ENCODE peak calls at places on chromosomes 6 and 20, in six cellular contexts. One of them, this sample, is unnamed.
A peak's percentile ranks its signal among the peaks of the same experiment; 100 is the strongest.

GRCh38 chr6:128350416-128351254 is 169.8 kb downstream of the PTPRK start:
- DNase-seq in K562: no peak
- DNase-seq in GM12891: no peak
- DNase-seq in GM12878: no peak
- DNase-seq in H1: no peak
- DNase-seq in HepG2: peak; percentile 65
- DNase-seq in this sample: no peak

GRCh38 chr6:148509789-148510581 is 167.3 kb downstream of the SASH1 start:
- DNase-seq in H1: no peak
- DNase-seq in GM12891: no peak
- DNase-seq in HepG2: no peak
- DNase-seq in K562: no peak
- DNase-seq in GM12878: no peak
- DNase-seq in this sample: no peak

GRCh38 chr6:52620055-52620905 is 43.4 kb upstream of the TRAM2 start:
- DNase-seq in H1: no peak
- DNase-seq in GM12891: no peak
- DNase-seq in K562: no peak
- DNase-seq in HepG2: no peak
- DNase-seq in GM12878: no peak
- DNase-seq in this sample: no peak

GRCh38 chr20:36644032-36644712 is 1.8 kb downstream of the SLA2 start:
- DNase-seq in GM12878: no peak
- DNase-seq in H1: no peak
- DNase-seq in GM12891: no peak
- DNase-seq in HepG2: no peak
- DNase-seq in K562: no peak
- DNase-seq in this sample: no peak

GRCh38 chr6:166998256-166999144 is 697 bp upstream of the CEP43 start:
- DNase-seq in HepG2: no peak
- DNase-seq in GM12891: no peak
- DNase-seq in K562: peak; percentile 40
- DNase-seq in H1: no peak
- DNase-seq in GM12878: no peak
- DNase-seq in this sample: no peak

GRCh38 chr6:39335780-39336541 is 13.5 kb upstream of the KCNK16 start:
- DNase-seq in HepG2: no peak
- DNase-seq in H1: no peak
- DNase-seq in K562: no peak
- DNase-seq in GM12891: no peak
- DNase-seq in GM12878: no peak
- DNase-seq in this sample: no peak

GRCh38 chr6:7920425-7920824 is 9.8 kb upstream of the TXNDC5 start:
- DNase-seq in GM12891: no peak
- DNase-seq in H1: no peak
- DNase-seq in HepG2: no peak
- DNase-seq in K562: no peak
- DNase-seq in GM12878: no peak
- DNase-seq in this sample: no peak

GRCh38 chr20:52405417-52405816 is 213.8 kb upstream of the ZFP64 start:
- DNase-seq in HepG2: no peak
- DNase-seq in H1: no peak
- DNase-seq in K562: no peak
- DNase-seq in GM12878: no peak
- DNase-seq in GM12891: no peak
- DNase-seq in this sample: no peak

GRCh38 chr6:152068622-152069261 is 261.3 kb downstream of the ESR1 start:
- DNase-seq in GM12891: no peak
- DNase-seq in H1: no peak
- DNase-seq in HepG2: no peak
- DNase-seq in K562: no peak
- DNase-seq in GM12878: no peak
- DNase-seq in this sample: no peak

GRCh38 chr6:31659649-31660223 is 842 bp downstream of the C6orf47 start:
- DNase-seq in GM12891: no peak
- DNase-seq in GM12878: no peak
- DNase-seq in H1: no peak
- DNase-seq in HepG2: no peak
- DNase-seq in K562: no peak
- DNase-seq in this sample: no peak

GRCh38 chr6:148720371-148720770 is 26.5 kb upstream of the UST start:
- DNase-seq in GM12878: no peak
- DNase-seq in HepG2: no peak
- DNase-seq in H1: no peak
- DNase-seq in K562: no peak
- DNase-seq in GM12891: no peak
- DNase-seq in this sample: no peak

GRCh38 chr6:34233867-34234266 is 2.8 kb upstream of the HMGA1 start:
- DNase-seq in H1: no peak
- DNase-seq in K562: peak; percentile 4
- DNase-seq in GM12878: no peak
- DNase-seq in HepG2: no peak
- DNase-seq in GM12891: no peak
- DNase-seq in this sample: no peak

GRCh38 chr6:62202078-62202477 is 83.9 kb downstream of the KHDRBS2 start:
- DNase-seq in K562: no peak
- DNase-seq in GM12878: no peak
- DNase-seq in GM12891: no peak
- DNase-seq in H1: no peak
- DNase-seq in HepG2: no peak
- DNase-seq in this sample: no peak

GRCh38 chr6:10030942-10031537 is 383.8 kb downstream of the TFAP2A start:
- DNase-seq in H1: no peak
- DNase-seq in GM12878: no peak
- DNase-seq in GM12891: no peak
- DNase-seq in K562: peak; percentile 40
- DNase-seq in HepG2: peak; percentile 32
- DNase-seq in this sample: no peak

GRCh38 chr6:16844183-16844582 is 82.9 kb upstream of the ATXN1 start:
- DNase-seq in K562: no peak
- DNase-seq in HepG2: no peak
- DNase-seq in H1: no peak
- DNase-seq in GM12878: no peak
- DNase-seq in GM12891: no peak
- DNase-seq in this sample: no peak

GRCh38 chr6:131029661-131030297 is 33.3 kb downstream of the EPB41L2 start:
- DNase-seq in GM12891: no peak
- DNase-seq in H1: no peak
- DNase-seq in GM12878: peak; percentile 34
- DNase-seq in K562: no peak
- DNase-seq in HepG2: no peak
- DNase-seq in this sample: no peak

GRCh38 chr20:29873946-29874345 is 1383.5 kb upstream of the DEFB115 start:
- DNase-seq in HepG2: no peak
- DNase-seq in H1: peak; percentile 31
- DNase-seq in GM12891: no peak
- DNase-seq in GM12878: no peak
- DNase-seq in K562: no peak
- DNase-seq in this sample: no peak

GRCh38 chr6:14887181-14887580 is 358.7 kb upstream of the JARID2 start:
- DNase-seq in H1: no peak
- DNase-seq in GM12878: no peak
- DNase-seq in HepG2: no peak
- DNase-seq in K562: no peak
- DNase-seq in GM12891: no peak
- DNase-seq in this sample: no peak

GRCh38 chr6:50655848-50656453 is 57.4 kb upstream of the TFAP2D start:
- DNase-seq in K562: peak; percentile 44
- DNase-seq in H1: no peak
- DNase-seq in HepG2: peak; percentile 16
- DNase-seq in GM12891: peak; percentile 1
- DNase-seq in GM12878: no peak
- DNase-seq in this sample: no peak

DNA sequence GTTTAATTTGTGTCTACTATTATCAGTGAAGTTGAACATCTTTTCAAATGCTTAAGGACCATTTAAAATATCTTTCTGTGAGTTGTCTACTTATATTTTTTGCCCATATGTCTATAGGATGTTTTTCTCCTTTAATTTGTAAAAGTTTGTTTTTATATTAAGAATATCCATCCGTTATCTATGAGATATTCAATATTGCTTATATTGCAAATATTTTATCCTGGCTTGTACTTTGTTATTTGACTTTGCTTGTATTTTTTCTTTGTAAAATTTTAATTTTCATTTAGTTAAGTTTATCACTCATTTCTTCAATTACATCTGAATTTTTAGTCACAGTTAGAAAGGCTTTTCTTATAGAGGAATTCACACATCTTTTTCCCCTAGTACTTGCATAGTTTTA is 117.0 kb upstream of the MLIP start:
- DNase-seq in HepG2: no peak
- DNase-seq in GM12878: no peak
- DNase-seq in GM12891: no peak
- DNase-seq in K562: no peak
- DNase-seq in H1: no peak
- DNase-seq in this sample: no peak
- TF ChIP-seq TAF1 in HepG2: no peak
- TF ChIP-seq TAF1 in GM12878: no peak
- TF ChIP-seq TAF1 in GM12891: no peak
- TF ChIP-seq TAF1 in K562: no peak
- TF ChIP-seq TAF1 in H1: no peak
- TF ChIP-seq TAF1 in this sample: no peak

DNA sequence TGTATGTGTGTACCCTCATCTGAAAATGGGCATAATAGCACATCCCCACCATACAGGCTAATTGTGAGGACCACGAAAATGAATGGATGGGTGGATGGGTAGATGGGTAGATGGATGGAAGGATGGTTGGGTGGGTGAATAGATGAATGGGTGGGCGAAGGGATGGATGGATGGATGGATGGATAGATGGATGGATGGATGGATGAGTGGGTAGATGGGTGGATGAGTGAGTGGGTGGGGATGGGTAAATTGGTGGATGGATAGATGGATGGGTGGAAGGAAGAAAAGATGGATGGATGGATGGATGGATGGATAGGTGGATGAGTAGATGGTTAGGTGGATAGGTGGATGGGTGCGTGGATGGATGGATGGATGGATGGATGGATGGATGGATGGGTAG is 19.7 kb downstream of the RIPOR3 start:
- DNase-seq in GM12891: no peak
- DNase-seq in H1: no peak
- DNase-seq in K562: no peak
- DNase-seq in HepG2: no peak
- DNase-seq in GM12878: no peak
- DNase-seq in this sample: no peak
- TF ChIP-seq POLR2A in GM12891: no peak
- TF ChIP-seq POLR2A in H1: no peak
- TF ChIP-seq POLR2A in K562: no peak
- TF ChIP-seq POLR2A in HepG2: no peak
- TF ChIP-seq POLR2A in GM12878: no peak
- TF ChIP-seq POLR2A in this sample: no peak

DNA sequence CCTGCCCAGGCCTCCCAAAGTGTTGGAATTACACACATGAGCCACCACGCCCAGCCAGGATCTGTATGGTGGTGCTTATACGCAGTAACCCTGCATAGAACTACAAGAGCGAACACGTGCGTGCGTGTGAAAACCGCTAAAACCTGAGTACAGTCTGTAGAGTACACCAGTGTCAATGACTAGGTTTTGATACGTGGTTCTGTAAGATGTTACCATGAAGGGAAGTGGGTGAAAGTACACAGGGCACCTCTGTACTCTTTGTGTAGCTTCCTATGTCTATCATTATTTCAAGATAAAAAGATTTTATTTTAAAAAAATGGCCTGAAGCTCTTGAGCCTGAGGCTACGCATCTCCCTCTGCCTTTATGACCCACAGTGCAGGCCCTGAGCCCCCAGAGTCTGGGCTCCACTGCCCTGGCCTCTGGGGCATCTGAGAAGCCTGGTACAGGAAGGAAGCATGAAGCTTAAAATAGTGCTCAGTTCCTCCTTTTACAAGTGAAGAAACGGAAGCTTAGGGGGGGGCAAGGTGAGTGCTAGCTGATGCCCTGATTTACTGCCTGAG is 21.6 kb downstream of the LY86 start:
- DNase-seq in HepG2: no peak
- DNase-seq in GM12878: peak; percentile 71
- DNase-seq in H1: no peak
- DNase-seq in GM12891: peak; percentile 53
- DNase-seq in K562: no peak
- DNase-seq in this sample: peak; percentile 48
- TF ChIP-seq TAF1 in HepG2: no peak
- TF ChIP-seq TAF1 in GM12878: no peak
- TF ChIP-seq TAF1 in H1: no peak
- TF ChIP-seq TAF1 in GM12891: no peak
- TF ChIP-seq TAF1 in K562: no peak
- TF ChIP-seq TAF1 in this sample: no peak

GRCh38 chr6:11770546-11771466 is 7.8 kb downstream of the ADTRP start:
- DNase-seq in HepG2: no peak
- DNase-seq in K562: no peak
- DNase-seq in H1: no peak
- DNase-seq in GM12891: no peak
- DNase-seq in GM12878: no peak
- DNase-seq in this sample: peak; percentile 28
- TF ChIP-seq POLR2A in HepG2: no peak
- TF ChIP-seq POLR2A in K562: no peak
- TF ChIP-seq POLR2A in H1: no peak
- TF ChIP-seq POLR2A in GM12891: no peak
- TF ChIP-seq POLR2A in GM12878: no peak
- TF ChIP-seq POLR2A in this sample: no peak

DNA sequence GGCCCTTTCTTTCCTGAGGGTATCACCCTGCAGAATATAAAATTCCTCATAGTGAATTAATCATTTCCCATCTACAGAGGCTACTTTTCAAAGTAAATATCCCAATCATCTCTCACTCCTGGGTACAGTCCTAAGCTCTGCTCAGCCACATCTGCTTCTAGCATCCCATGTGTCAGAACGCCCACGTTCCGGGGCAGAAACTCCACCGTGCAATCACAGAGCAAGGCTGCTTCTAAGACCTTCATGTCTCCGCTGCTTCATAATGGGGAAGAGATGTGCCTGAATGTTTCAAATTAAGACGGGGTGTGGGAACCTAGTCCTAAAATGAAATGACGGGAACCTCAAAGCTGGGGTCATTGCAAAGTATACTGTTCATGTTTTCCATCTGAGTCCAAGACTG is 208.8 kb upstream of the GMDS start:
- DNase-seq in GM12878: no peak
- DNase-seq in H1: no peak
- DNase-seq in GM12891: no peak
- DNase-seq in K562: no peak
- DNase-seq in HepG2: no peak
- DNase-seq in this sample: no peak
- TF ChIP-seq TAF1 in GM12878: no peak
- TF ChIP-seq TAF1 in H1: no peak
- TF ChIP-seq TAF1 in GM12891: no peak
- TF ChIP-seq TAF1 in K562: no peak
- TF ChIP-seq TAF1 in HepG2: no peak
- TF ChIP-seq TAF1 in this sample: no peak

DNA sequence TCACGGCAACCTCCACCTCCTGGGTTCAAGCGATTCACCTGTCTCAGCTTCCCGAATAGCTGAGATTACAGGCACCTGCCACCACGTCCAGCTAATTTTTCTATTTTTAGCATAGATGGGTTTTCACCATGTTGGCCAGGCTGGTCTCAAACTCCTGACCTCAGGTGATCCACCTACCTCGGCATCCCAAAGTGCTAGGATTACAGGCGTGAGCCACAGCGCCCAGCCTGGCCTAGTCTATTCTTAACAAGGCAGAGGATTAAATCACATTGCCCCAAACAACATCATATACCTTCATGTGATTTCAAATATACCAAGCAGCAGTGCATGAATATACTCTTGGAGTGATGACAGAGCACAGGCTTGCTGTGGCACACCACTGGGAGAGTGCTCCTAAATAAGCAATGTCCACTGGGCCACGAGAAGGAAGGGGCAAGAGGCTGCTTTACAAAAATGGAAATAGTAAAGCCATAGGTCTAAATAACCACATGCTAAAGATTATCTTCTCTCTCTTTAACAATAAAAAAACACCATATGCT is 76.6 kb upstream of the TULP1 start:
- DNase-seq in GM12891: no peak
- DNase-seq in HepG2: no peak
- DNase-seq in H1: no peak
- DNase-seq in K562: no peak
- DNase-seq in GM12878: no peak
- DNase-seq in this sample: no peak
- TF ChIP-seq POLR2A in GM12891: no peak
- TF ChIP-seq POLR2A in HepG2: no peak
- TF ChIP-seq POLR2A in H1: no peak
- TF ChIP-seq POLR2A in K562: no peak
- TF ChIP-seq POLR2A in GM12878: no peak
- TF ChIP-seq POLR2A in this sample: no peak